ENCODE peak calls at places on chromosomes 3 and 15, in eight cellular contexts. K is stimulated activated CD4-positive, alpha-beta T cell treated with anti-CD3 and anti-CD28 coated beads, Interleukin-1b, Interleukin-23, amount 100 ng/mL, for 24 hours; W is nucleus accumbens; Z is fibroblast of pulmonary artery; J is activated T-cell treated with anti-CD3 and anti-CD28 coated beads, Interleukin-2, amount 50 U/mL, for 48 hours; F is fibroblast of the aortic adventitia; X is dorsolateral prefrontal cortex; D is left cardiac atrium. A is an unnamed sample.

GRCh38 chr3:59267021-59267420 is 217.2 kb upstream of the CFAP20DC start:
- DNase-seq in K (no peak), W (no peak), Z (no peak), J (no peak), F (peak), X (no peak), D (no peak), A (no peak)

GRCh38 chr3:190533511-190534282 is 19.8 kb downstream of the IL1RAP start:
- DNase-seq in K (no peak), W (peak), Z (peak), J (no peak), F (peak), X (peak), D (peak), A (no peak)

GRCh38 chr3:172339892-172340291 is 108.4 kb downstream of the GHSR start:
- DNase-seq in K (no peak), W (no peak), Z (no peak), J (no peak), F (no peak), X (no peak), D (no peak), A (no peak)

GRCh38 chr3:150737874-150738679 is 24.9 kb downstream of the SIAH2 start:
- DNase-seq in K (no peak), W (no peak), Z (peak), J (peak), F (peak), X (no peak), D (no peak), A (no peak)

GRCh38 chr3:11651477-11651876 is 7.8 kb upstream of the VGLL4 start:
- DNase-seq in K (no peak), W (no peak), Z (no peak), J (no peak), F (no peak), X (no peak), D (no peak), A (no peak)

GRCh38 chr3:8143186-8143585 is 358.4 kb upstream of the LMCD1 start:
- DNase-seq in K (no peak), W (no peak), Z (no peak), J (no peak), F (peak), X (no peak), D (no peak), A (no peak)

GRCh38 chr3:187367561-187368103 is 553 bp upstream of the RTP4 start:
- DNase-seq in K (no peak), W (no peak), Z (no peak), J (peak), F (no peak), X (no peak), D (peak), A (no peak)

GRCh38 chr3:53726654-53727053 is 119.6 kb downstream of the CHDH start:
- DNase-seq in K (no peak), W (no peak), Z (no peak), J (no peak), F (no peak), X (no peak), D (no peak), A (no peak)

GRCh38 chr15:97037080-97037479 is 706.6 kb downstream of the NR2F2 start:
- DNase-seq in K (no peak), W (no peak), Z (peak), J (no peak), F (no peak), X (no peak), D (no peak), A (no peak)

GRCh38 chr3:53028641-53029040 is 17.2 kb downstream of the SFMBT1 start:
- DNase-seq in K (no peak), W (no peak), Z (no peak), J (no peak), F (no peak), X (no peak), D (no peak), A (no peak)

GRCh38 chr15:51801391-51801835 is 28.0 kb upstream of the TMOD3 start:
- DNase-seq in K (no peak), W (no peak), Z (peak), J (no peak), F (peak), X (peak), D (peak), A (no peak)

GRCh38 chr3:74370342-74370741 is 244.1 kb downstream of the CNTN3 start:
- DNase-seq in K (no peak), W (no peak), Z (no peak), J (no peak), F (no peak), X (no peak), D (no peak), A (no peak)

GRCh38 chr3:48274452-48274851 is 33.5 kb downstream of the ZNF589 start:
- DNase-seq in K (no peak), W (no peak), Z (no peak), J (no peak), F (no peak), X (no peak), D (no peak), A (no peak)

GRCh38 chr15:57634290-57634689 is 42.6 kb downstream of the MYZAP start:
- DNase-seq in K (no peak), W (no peak), Z (no peak), J (no peak), F (no peak), X (no peak), D (no peak), A (no peak)